ENCODE peak calls at places on chromosomes 1 and 21, in five cellular contexts. F is ovary; R is effector memory CD4-positive, alpha-beta T cell; H is left lung; Q is kidney tubule cell. P is an unnamed sample.

GRCh38 chr1:243903904-243904303 is 53.9 kb upstream of the AKT3 start:
- DNase-seq in R (no peak), Q (no peak), F (no peak), H (no peak), P (peak)

GRCh38 chr1:233240367-233240766 is 55.2 kb downstream of the PCNX2 start:
- DNase-seq in Q (no peak), R (no peak), F (no peak), H (no peak), P (no peak)

GRCh38 chr1:53367503-53368313 is 39.8 kb upstream of the LRP8 start:
- DNase-seq in H (peak), F (no peak), R (no peak), Q (no peak), P (no peak)

GRCh38 chr1:232280910-232281309 is 349.0 kb downstream of the SIPA1L2 start:
- DNase-seq in H (no peak), R (no peak), F (no peak), Q (no peak), P (no peak)

GRCh38 chr21:42614811-42615342 is 38.5 kb upstream of the PDE9A start:
- DNase-seq in H (peak), Q (peak), R (peak), F (no peak), P (peak)

GRCh38 chr1:81231729-81232038 is 569.0 kb upstream of the ADGRL2 start:
- DNase-seq in H (no peak), F (no peak), R (no peak), Q (no peak), P (no peak)

GRCh38 chr1:12603224-12603623 is 14.8 kb downstream of the DHRS3 start:
- DNase-seq in H (no peak), R (no peak), F (no peak), Q (no peak), P (peak)

GRCh38 chr1:162357681-162358266 is 18.9 kb downstream of the SPATA46 start:
- DNase-seq in R (no peak), H (no peak), F (no peak), Q (peak), P (peak)

GRCh38 chr1:91338501-91338900 is 66.1 kb downstream of the HFM1 start:
- DNase-seq in F (no peak), Q (no peak), R (no peak), H (no peak), P (no peak)

GRCh38 chr1:14605945-14606344 is 7.5 kb downstream of the KAZN start:
- DNase-seq in F (no peak), R (no peak), Q (peak), H (no peak), P (no peak)

GRCh38 chr21:44762221-44763049 is 39.2 kb downstream of the UBE2G2 start:
- DNase-seq in Q (no peak), H (no peak), F (no peak), R (no peak), P (no peak)

GRCh38 chr1:1032428-1032827 is 12.5 kb downstream of the AGRN start:
- DNase-seq in H (no peak), R (no peak), Q (peak), F (no peak), P (no peak)

GRCh38 chr1:107405241-107405640 is 264.4 kb downstream of the NTNG1 start:
- DNase-seq in R (no peak), H (no peak), Q (peak), F (no peak), P (peak)

GRCh38 chr1:109773203-109773899 is 9.6 kb upstream of the EPS8L3 start:
- DNase-seq in Q (peak), R (peak), F (peak), H (peak), P (peak)

GRCh38 chr1:109516872-109517271 is 7.3 kb upstream of the AMIGO1 start:
- DNase-seq in Q (peak), H (no peak), F (no peak), R (no peak), P (no peak)

GRCh38 chr1:15584489-15585363 is at the start of gene AGMAT:
- DNase-seq in Q (peak), F (no peak), R (peak), H (no peak), P (no peak)

GRCh38 chr1:228090613-228091081 is 8.1 kb downstream of the ARF1 start:
- DNase-seq in Q (peak), R (no peak), H (no peak), F (no peak), P (no peak)

GRCh38 chr1:178540646-178541045 is 27.7 kb downstream of the TEX35 start:
- DNase-seq in R (no peak), Q (peak), F (no peak), H (no peak), P (peak)

GRCh38 chr21:31732891-31733520 is 1.1 kb upstream of the SCAF4 start:
- DNase-seq in H (no peak), R (no peak), Q (peak), F (no peak), P (peak)

GRCh38 chr1:116514708-116515525 is 55.9 kb downstream of the CD58 start:
- DNase-seq in F (no peak), Q (peak), H (no peak), R (peak), P (peak)

GRCh38 chr1:86150553-86151055 is 6.0 kb downstream of the COL24A1 start:
- DNase-seq in Q (no peak), R (no peak), H (no peak), F (no peak), P (no peak)

GRCh38 chr1:89598450-89599331 is 34.2 kb upstream of the LRRC8C start:
- DNase-seq in H (no peak), F (no peak), Q (peak), R (no peak), P (peak)

GRCh38 chr1:92792340-92792782 is 7.5 kb upstream of the EVI5 start:
- DNase-seq in H (no peak), R (no peak), Q (no peak), F (no peak), P (peak)

P was measured in HT1080.